ENCODE peak calls at places on chromosomes 12 and 14, in five cellular contexts. X is HepG2, Y is K562, P is H1, E is SK-N-SH. W is an unnamed sample.

GRCh38 chr12:108768591-108769500 is 37.5 kb upstream of the CORO1C start:
- DNase-seq in X (peak), Y (peak), P (peak), E (peak), W (peak)

GRCh38 chr12:96981053-96981452 is 74.0 kb downstream of the NEDD1 start:
- DNase-seq in P (no peak), X (no peak), E (no peak), Y (no peak), W (peak)

GRCh38 chr12:122437656-122438121 is 15.2 kb upstream of the CLIP1 start:
- DNase-seq in P (no peak), X (no peak), Y (no peak), E (no peak), W (no peak)

GRCh38 chr12:87812030-87812429 is 217.2 kb downstream of the C12orf50 start:
- DNase-seq in P (no peak), Y (no peak), X (no peak), E (no peak), W (no peak)

GRCh38 chr12:29255061-29255460 is 106.0 kb downstream of the FAR2 start:
- DNase-seq in E (peak), Y (no peak), X (no peak), P (no peak), W (no peak)

GRCh38 chr14:66610154-66610563 is 102.2 kb downstream of the GPHN start:
- DNase-seq in E (no peak), X (peak), Y (peak), P (peak), W (no peak)

GRCh38 chr12:49651855-49652254 is 28.5 kb downstream of the PRPF40B start:
- DNase-seq in Y (no peak), X (no peak), E (no peak), P (no peak), W (no peak)

GRCh38 chr14:42665083-42665482 is 1058.4 kb downstream of the LRFN5 start:
- DNase-seq in P (no peak), X (no peak), E (no peak), Y (no peak), W (no peak)

GRCh38 chr14:70317969-70318634 is 41.4 kb downstream of the COX16 start:
- DNase-seq in P (peak), Y (no peak), X (peak), E (peak), W (peak)

GRCh38 chr14:63273717-63274673 is 44.7 kb downstream of the GPHB5 start:
- DNase-seq in E (no peak), X (no peak), P (no peak), Y (no peak), W (no peak)

GRCh38 chr14:20591235-20591634 is at the start of gene RNASE12:
- DNase-seq in P (no peak), Y (no peak), X (no peak), E (no peak), W (no peak)

GRCh38 chr12:111597731-111598636 is 1.1 kb downstream of the ATXN2 start:
- DNase-seq in P (no peak), E (peak), X (no peak), Y (peak), W (peak)

GRCh38 chr12:3084742-3085141 is 7.6 kb downstream of the TSPAN9 start:
- DNase-seq in X (no peak), E (no peak), P (peak), Y (no peak), W (no peak)

GRCh38 chr12:34361721-34362316 is 339.5 kb downstream of the ALG10 start:
- DNase-seq in E (no peak), X (no peak), Y (peak), P (no peak), W (no peak)

GRCh38 chr12:79344855-79345840 is 345.6 kb downstream of the PAWR start:
- DNase-seq in E (peak), X (peak), Y (peak), P (peak), W (peak)

GRCh38 chr12:30145351-30146017 is 361.7 kb upstream of the TMTC1 start:
- DNase-seq in X (no peak), E (no peak), P (no peak), Y (no peak), W (no peak)

GRCh38 chr14:49019467-49020100 is 566.6 kb downstream of the RPS29 start:
- DNase-seq in E (no peak), P (no peak), Y (no peak), X (no peak), W (no peak)

GRCh38 chr12:11106288-11106687 is 14.2 kb upstream of the TAS2R43 start:
- DNase-seq in Y (no peak), P (no peak), X (no peak), E (no peak), W (no peak)

GRCh38 chr12:6532927-6533652 is 1.2 kb upstream of the GAPDH start:
- DNase-seq in P (no peak), Y (peak), E (peak), X (peak), W (peak)

GRCh38 chr12:91937033-91937432 is 208.6 kb downstream of the BTG1 start:
- DNase-seq in E (no peak), Y (no peak), P (no peak), X (no peak), W (no peak)

GRCh38 chr12:65308001-65308400 is 29.5 kb downstream of the MSRB3 start:
- DNase-seq in X (no peak), E (no peak), Y (no peak), P (no peak), W (no peak)

GRCh38 chr12:19382111-19382526 is 57.2 kb upstream of the AEBP2 start:
- DNase-seq in X (peak), P (peak), Y (no peak), E (no peak), W (peak)

GRCh38 chr12:104873374-104873773 is 84.7 kb downstream of the SLC41A2 start:
- DNase-seq in E (no peak), Y (no peak), P (no peak), X (no peak), W (no peak)

GRCh38 chr14:104144453-104144790 is 6.0 kb downstream of the KIF26A start:
- DNase-seq in Y (no peak), E (no peak), P (no peak), X (no peak), W (no peak)
- TF ChIP-seq EP300 in Y (no peak), E (no peak), P (no peak), X (no peak), W (no peak)

GRCh38 chr14:76473381-76474263 is 97.7 kb downstream of the ESRRB start:
- DNase-seq in X (no peak), E (no peak), Y (no peak), P (no peak), W (no peak)
- H3K4me2 ChIP-seq in X (no peak), E (no peak), Y (no peak), P (no peak), W (no peak)

GRCh38 chr12:72063073-72063472 is 124.4 kb downstream of the TPH2 start:
- DNase-seq in E (no peak), P (no peak), Y (no peak), X (no peak), W (no peak)

GRCh38 chr12:72053604-72054003 is 115.0 kb downstream of the TPH2 start:
- DNase-seq in X (no peak), E (no peak), P (no peak), Y (no peak), W (no peak)

GRCh38 chr12:72057330-72057911 is 118.8 kb downstream of the TPH2 start:
- DNase-seq in P (no peak), Y (no peak), X (no peak), E (no peak), W (no peak)
- TF ChIP-seq EP300 in P (no peak), Y (no peak), X (no peak), E (no peak), W (no peak)

GRCh38 chr12:132659146-132659545 is 28.0 kb downstream of the POLE start:
- DNase-seq in Y (no peak), X (no peak), E (no peak), P (no peak), W (no peak)

GRCh38 chr12:132662901-132663755 is 24.0 kb downstream of the POLE start:
- DNase-seq in Y (no peak), E (no peak), X (no peak), P (no peak), W (no peak)

GRCh38 chr12:132660047-132660446 is 27.1 kb downstream of the POLE start:
- DNase-seq in P (no peak), E (no peak), X (no peak), Y (no peak), W (no peak)

GRCh38 chr12:132664206-132665148 is 22.7 kb downstream of the POLE start:
- DNase-seq in E (no peak), P (no peak), X (no peak), Y (no peak), W (no peak)

DNA sequence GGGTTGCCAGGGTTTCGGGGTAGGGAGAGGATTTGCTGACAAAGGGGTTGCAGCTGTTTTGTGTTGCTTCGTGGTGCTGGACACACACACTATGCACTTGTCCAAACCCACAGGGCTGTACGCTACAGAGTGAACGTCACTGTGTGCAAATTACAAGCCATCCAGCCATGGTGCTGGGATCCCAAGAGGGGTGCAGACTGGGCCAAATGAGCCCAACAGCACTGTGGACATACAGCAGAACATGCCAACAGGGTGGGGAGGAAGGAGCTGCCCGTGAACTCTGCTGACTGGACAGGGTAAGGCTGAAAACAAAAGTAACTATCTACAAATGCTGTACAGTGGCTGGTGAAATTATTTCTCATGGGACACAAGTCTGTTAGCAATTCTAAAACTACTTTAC is 25.2 kb downstream of the POLE start:
- DNase-seq in E (no peak), Y (no peak), P (no peak), X (no peak), W (no peak)
- H3K4me2 ChIP-seq in E (no peak), Y (no peak), P (no peak), X (no peak), W (no peak)

GRCh38 chr14:92724516-92725340 is 23.7 kb downstream of the LGMN start:
- DNase-seq in Y (no peak), X (peak), E (no peak), P (no peak), W (peak)
- TF ChIP-seq EP300 in Y (no peak), X (peak), E (no peak), P (no peak), W (no peak)

GRCh38 chr12:51868821-51869489 is 18.9 kb upstream of the ANKRD33 start:
- DNase-seq in X (no peak), P (no peak), Y (peak), E (peak), W (no peak)
- H3K4me2 ChIP-seq in X (peak), P (peak), Y (peak), E (peak), W (no peak)

GRCh38 chr12:14928946-14929345 is 9.4 kb downstream of the ERP27 start:
- DNase-seq in Y (no peak), E (no peak), X (no peak), P (no peak), W (no peak)
- TF ChIP-seq EP300 in Y (no peak), E (no peak), X (no peak), P (no peak), W (no peak)

W was measured in A549.